ENCODE peak calls at places on chromosome 11, in eight cellular contexts. Z, L, X, W, P, M, S and Q are unnamed samples.
A peak's percentile ranks its signal among the peaks of the same experiment; 100 is the strongest.

GRCh38 chr11:64619196-64619595 is 28.2 kb downstream of the SLC22A12 start:
- DNase-seq in Z (no peak), L (no peak), X (no peak), W (no peak), P (no peak), M (no peak), S (no peak), Q (no peak)

GRCh38 chr11:4496555-4497248 is 14.3 kb downstream of the OR52K1 start:
- DNase-seq in Z (no peak), L (no peak), X (no peak), W (no peak), P (no peak), M (no peak), S (no peak), Q (no peak)

GRCh38 chr11:74683279-74683871 is 47.9 kb downstream of the CHRDL2 start:
- DNase-seq in Z (no peak), L (no peak), X (peak; percentile 80), W (no peak), P (no peak), M (peak; percentile 17), S (no peak), Q (no peak)

GRCh38 chr11:93085097-93085496 is 112.7 kb downstream of the SLC36A4 start:
- DNase-seq in Z (no peak), L (no peak), X (no peak), W (no peak), P (no peak), M (no peak), S (no peak), Q (no peak)

GRCh38 chr11:26891501-26891900 is 102.4 kb upstream of the FIBIN start:
- DNase-seq in Z (no peak), L (no peak), X (no peak), W (no peak), P (no peak), M (no peak), S (no peak), Q (peak; percentile 10)

GRCh38 chr11:2709429-2709828 is 9.6 kb upstream of the KCNQ1OT1 start:
- DNase-seq in Z (no peak), L (no peak), X (no peak), W (no peak), P (no peak), M (no peak), S (peak; percentile 69), Q (no peak)

GRCh38 chr11:35166369-35167360 is 27.7 kb downstream of the CD44 start:
- DNase-seq in Z (no peak), L (no peak), X (peak; percentile 47), W (no peak), P (no peak), M (no peak), S (peak; percentile 75), Q (peak; percentile 96)

GRCh38 chr11:73398132-73398526 is 21.9 kb downstream of the RELT start:
- DNase-seq in Z (no peak), L (no peak), X (no peak), W (no peak), P (no peak), M (no peak), S (no peak), Q (no peak)

GRCh38 chr11:17985517-17985916 is 27.3 kb downstream of the SERGEF start:
- DNase-seq in Z (no peak), L (no peak), X (no peak), W (no peak), P (no peak), M (no peak), S (no peak), Q (peak; percentile 65)

GRCh38 chr11:61744181-61744580 is 8.3 kb upstream of the MYRF start:
- DNase-seq in Z (no peak), L (no peak), X (no peak), W (no peak), P (no peak), M (no peak), S (no peak), Q (peak; percentile 55)